ENCODE peak calls at places on chromosomes 12 and 14, in seven cellular contexts. One of them, this sample, is unnamed.
A peak's percentile ranks its signal among the peaks of the same experiment; 100 is the strongest.

GRCh38 chr12:66187016-66187415 is 2.0 kb upstream of the IRAK3 start:
- DNase-seq in astrocyte of the cerebellum: no peak
- DNase-seq in stomach: no peak
- DNase-seq in coronary artery: no peak
- DNase-seq in MM.1S: no peak
- DNase-seq in fibroblast of pulmonary artery: no peak
- DNase-seq in HFF-Myc: no peak
- DNase-seq in this sample: no peak

GRCh38 chr12:21766403-21766802 is 8.1 kb downstream of the KCNJ8 start:
- DNase-seq in astrocyte of the cerebellum: no peak
- DNase-seq in stomach: no peak
- DNase-seq in coronary artery: no peak
- DNase-seq in MM.1S: no peak
- DNase-seq in fibroblast of pulmonary artery: no peak
- DNase-seq in HFF-Myc: no peak
- DNase-seq in this sample: no peak

GRCh38 chr12:54294914-54295566 is 5.8 kb downstream of the NFE2 start:
- DNase-seq in astrocyte of the cerebellum: no peak
- DNase-seq in stomach: no peak
- DNase-seq in coronary artery: no peak
- DNase-seq in MM.1S: no peak
- DNase-seq in fibroblast of pulmonary artery: no peak
- DNase-seq in HFF-Myc: no peak
- DNase-seq in this sample: no peak

GRCh38 chr12:112906712-112907414 is at the start of gene OAS1:
- DNase-seq in astrocyte of the cerebellum: no peak
- DNase-seq in stomach: peak; percentile 35
- DNase-seq in coronary artery: no peak
- DNase-seq in MM.1S: peak; percentile 74
- DNase-seq in fibroblast of pulmonary artery: peak; percentile 48
- DNase-seq in HFF-Myc: peak; percentile 19
- DNase-seq in this sample: no peak

GRCh38 chr14:77920312-77920711 is 120.4 kb downstream of the ADCK1 start:
- DNase-seq in astrocyte of the cerebellum: no peak
- DNase-seq in stomach: no peak
- DNase-seq in coronary artery: no peak
- DNase-seq in MM.1S: no peak
- DNase-seq in fibroblast of pulmonary artery: no peak
- DNase-seq in HFF-Myc: no peak
- DNase-seq in this sample: no peak

GRCh38 chr12:92218394-92219077 is 72.9 kb upstream of the BTG1 start:
- DNase-seq in astrocyte of the cerebellum: no peak
- DNase-seq in stomach: no peak
- DNase-seq in coronary artery: no peak
- DNase-seq in MM.1S: no peak
- DNase-seq in fibroblast of pulmonary artery: peak; percentile 35
- DNase-seq in HFF-Myc: no peak
- DNase-seq in this sample: no peak

GRCh38 chr12:121776190-121777098 is 17.0 kb downstream of the RHOF start:
- DNase-seq in astrocyte of the cerebellum: no peak
- DNase-seq in stomach: peak; percentile 90
- DNase-seq in coronary artery: no peak
- DNase-seq in MM.1S: peak; percentile 65
- DNase-seq in fibroblast of pulmonary artery: peak; percentile 65
- DNase-seq in HFF-Myc: no peak
- DNase-seq in this sample: no peak

GRCh38 chr12:132025526-132025925 is 75.8 kb downstream of the EP400 start:
- DNase-seq in astrocyte of the cerebellum: no peak
- DNase-seq in stomach: no peak
- DNase-seq in coronary artery: no peak
- DNase-seq in MM.1S: no peak
- DNase-seq in fibroblast of pulmonary artery: no peak
- DNase-seq in HFF-Myc: no peak
- DNase-seq in this sample: no peak

GRCh38 chr12:107033758-107034739 is 47.1 kb upstream of the MTERF2 start:
- DNase-seq in astrocyte of the cerebellum: no peak
- DNase-seq in stomach: no peak
- DNase-seq in coronary artery: no peak
- DNase-seq in MM.1S: no peak
- DNase-seq in fibroblast of pulmonary artery: peak; percentile 17
- DNase-seq in HFF-Myc: no peak
- DNase-seq in this sample: no peak

GRCh38 chr12:92602930-92603623 is 99.7 kb upstream of the PLEKHG7 start:
- DNase-seq in astrocyte of the cerebellum: no peak
- DNase-seq in stomach: no peak
- DNase-seq in coronary artery: no peak
- DNase-seq in MM.1S: no peak
- DNase-seq in fibroblast of pulmonary artery: no peak
- DNase-seq in HFF-Myc: no peak
- DNase-seq in this sample: no peak

GRCh38 chr12:66409195-66409871 is 107.0 kb downstream of the HELB start:
- DNase-seq in astrocyte of the cerebellum: peak; percentile 63
- DNase-seq in stomach: no peak
- DNase-seq in coronary artery: no peak
- DNase-seq in MM.1S: peak; percentile 50
- DNase-seq in fibroblast of pulmonary artery: peak; percentile 85
- DNase-seq in HFF-Myc: peak; percentile 58
- DNase-seq in this sample: peak; percentile 28

GRCh38 chr14:93941293-93941910 is 14.3 kb downstream of the FAM181A start:
- DNase-seq in astrocyte of the cerebellum: peak; percentile 75
- DNase-seq in stomach: no peak
- DNase-seq in coronary artery: no peak
- DNase-seq in MM.1S: no peak
- DNase-seq in fibroblast of pulmonary artery: peak; percentile 71
- DNase-seq in HFF-Myc: peak; percentile 64
- DNase-seq in this sample: no peak

GRCh38 chr12:12467701-12468218 is 94.9 kb downstream of the DUSP16 start:
- DNase-seq in astrocyte of the cerebellum: peak; percentile 27
- DNase-seq in stomach: no peak
- DNase-seq in coronary artery: no peak
- DNase-seq in MM.1S: no peak
- DNase-seq in fibroblast of pulmonary artery: no peak
- DNase-seq in HFF-Myc: no peak
- DNase-seq in this sample: no peak

GRCh38 chr12:97756066-97756701 is 293.6 kb downstream of the RMST start:
- DNase-seq in astrocyte of the cerebellum: no peak
- DNase-seq in stomach: no peak
- DNase-seq in coronary artery: no peak
- DNase-seq in MM.1S: peak; percentile 94
- DNase-seq in fibroblast of pulmonary artery: peak; percentile 16
- DNase-seq in HFF-Myc: no peak
- DNase-seq in this sample: no peak

GRCh38 chr12:74983917-74984316 is 225.7 kb downstream of the KCNC2 start:
- DNase-seq in astrocyte of the cerebellum: no peak
- DNase-seq in stomach: no peak
- DNase-seq in coronary artery: no peak
- DNase-seq in MM.1S: no peak
- DNase-seq in fibroblast of pulmonary artery: no peak
- DNase-seq in HFF-Myc: no peak
- DNase-seq in this sample: no peak

GRCh38 chr14:94045101-94045500 is 19.0 kb downstream of the OTUB2 start:
- DNase-seq in astrocyte of the cerebellum: no peak
- DNase-seq in stomach: no peak
- DNase-seq in coronary artery: peak; percentile 50
- DNase-seq in MM.1S: no peak
- DNase-seq in fibroblast of pulmonary artery: no peak
- DNase-seq in HFF-Myc: no peak
- DNase-seq in this sample: no peak

GRCh38 chr14:53929871-53930685 is 26.5 kb downstream of the BMP4 start:
- DNase-seq in astrocyte of the cerebellum: no peak
- DNase-seq in stomach: no peak
- DNase-seq in coronary artery: no peak
- DNase-seq in MM.1S: peak; percentile 35
- DNase-seq in fibroblast of pulmonary artery: no peak
- DNase-seq in HFF-Myc: no peak
- DNase-seq in this sample: no peak

GRCh38 chr12:52976574-52977071 is 27.7 kb downstream of the KRT18 start:
- DNase-seq in astrocyte of the cerebellum: no peak
- DNase-seq in stomach: no peak
- DNase-seq in coronary artery: no peak
- DNase-seq in MM.1S: no peak
- DNase-seq in fibroblast of pulmonary artery: peak; percentile 39
- DNase-seq in HFF-Myc: no peak
- DNase-seq in this sample: peak; percentile 69
- H3K4me3 ChIP-seq in astrocyte of the cerebellum: no peak overlapping the region
- H3K4me3 ChIP-seq in stomach: no peak overlapping the region
- H3K4me3 ChIP-seq in coronary artery: no peak overlapping the region
- H3K4me3 ChIP-seq in MM.1S: no peak overlapping the region
- H3K4me3 ChIP-seq in fibroblast of pulmonary artery: no peak overlapping the region
- H3K4me3 ChIP-seq in HFF-Myc: no peak overlapping the region
- H3K4me3 ChIP-seq in this sample: no peak overlapping the region

DNA sequence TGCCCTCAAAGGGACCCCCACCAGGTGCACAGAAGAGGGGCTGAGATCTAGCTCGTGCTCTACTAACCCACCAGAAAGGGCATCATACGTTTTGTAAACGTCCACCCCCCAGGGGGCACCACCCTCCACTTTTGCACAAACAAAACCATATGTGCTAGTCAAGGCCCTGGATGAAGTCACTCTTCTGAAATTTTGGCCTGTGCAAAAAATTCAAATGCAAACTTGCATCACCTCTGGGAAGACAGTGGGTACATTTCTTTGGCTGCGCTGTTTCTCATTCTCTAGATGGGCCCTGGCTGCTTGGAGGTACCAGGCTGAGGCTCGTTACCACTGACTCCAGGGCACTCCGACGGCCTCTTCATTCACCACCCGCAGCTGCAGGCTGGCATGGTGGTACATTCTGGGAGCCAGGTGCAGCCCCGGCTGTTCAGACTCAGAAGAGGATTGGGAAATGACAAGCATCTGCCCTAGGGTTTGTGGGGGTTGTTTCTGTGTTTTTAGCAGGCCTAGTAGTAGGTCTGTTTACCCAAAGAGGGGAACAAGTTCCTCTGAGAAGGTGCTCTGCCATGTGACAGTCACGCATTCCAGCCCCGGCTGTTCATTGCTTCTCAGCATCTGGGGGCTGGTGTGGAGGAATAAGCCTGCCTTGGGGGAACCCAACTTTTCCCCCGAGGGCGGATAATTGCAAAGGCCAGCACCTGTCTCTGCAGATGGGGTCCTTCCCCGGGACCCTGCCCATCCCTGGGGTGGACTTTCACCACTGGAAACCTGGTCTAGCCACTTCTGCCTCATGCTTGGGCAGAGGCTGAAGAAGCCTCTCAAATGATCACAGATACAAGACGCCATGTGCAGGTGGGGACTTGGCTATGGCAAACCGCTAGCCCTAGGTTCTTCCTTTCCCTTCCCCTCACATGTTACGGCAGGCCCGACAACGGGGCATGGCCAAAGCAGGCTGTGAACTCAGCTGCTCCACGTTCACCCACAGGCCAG is 147.6 kb downstream of the DPF3 start:
- DNase-seq in astrocyte of the cerebellum: peak; percentile 32
- DNase-seq in stomach: peak; percentile 15
- DNase-seq in coronary artery: no peak
- DNase-seq in MM.1S: no peak
- DNase-seq in fibroblast of pulmonary artery: peak; percentile 72
- DNase-seq in HFF-Myc: peak; percentile 40
- DNase-seq in this sample: peak; percentile 58
- TF ChIP-seq CTCF in astrocyte of the cerebellum: peak; percentile 33
- TF ChIP-seq CTCF in stomach: no peak
- TF ChIP-seq CTCF in coronary artery: no peak
- TF ChIP-seq CTCF in MM.1S: no peak
- TF ChIP-seq CTCF in fibroblast of pulmonary artery: peak; percentile 24
- TF ChIP-seq CTCF in HFF-Myc: peak; percentile 34
- TF ChIP-seq CTCF in this sample: peak; percentile 38

DNA sequence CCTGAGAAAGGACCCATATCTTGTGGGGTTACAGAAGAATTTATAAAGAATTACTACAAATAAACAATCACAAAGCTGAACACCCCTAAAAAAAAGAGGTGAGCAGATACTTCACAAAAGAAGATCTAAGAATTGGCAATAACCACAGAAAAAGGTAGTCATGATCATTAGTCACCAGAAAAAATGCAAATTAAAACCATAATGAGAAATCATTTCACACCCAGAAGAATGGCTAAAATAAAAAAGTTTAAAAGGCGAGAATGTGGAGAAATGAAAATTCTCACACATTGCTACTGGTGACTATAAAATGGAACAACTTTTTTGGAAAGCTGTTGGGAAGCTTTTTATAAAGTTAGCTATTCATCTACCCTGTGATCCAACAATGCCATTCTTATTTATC is 208.2 kb upstream of the GARIN6 start:
- DNase-seq in astrocyte of the cerebellum: no peak
- DNase-seq in stomach: no peak
- DNase-seq in coronary artery: no peak
- DNase-seq in MM.1S: no peak
- DNase-seq in fibroblast of pulmonary artery: no peak
- DNase-seq in HFF-Myc: no peak
- DNase-seq in this sample: no peak
- H3K4me3 ChIP-seq in astrocyte of the cerebellum: no peak overlapping the region
- H3K4me3 ChIP-seq in stomach: no peak overlapping the region
- H3K4me3 ChIP-seq in coronary artery: no peak overlapping the region
- H3K4me3 ChIP-seq in MM.1S: no peak overlapping the region
- H3K4me3 ChIP-seq in fibroblast of pulmonary artery: no peak overlapping the region
- H3K4me3 ChIP-seq in HFF-Myc: no peak overlapping the region
- H3K4me3 ChIP-seq in this sample: no peak overlapping the region

GRCh38 chr12:110047297-110047940 is 903 bp downstream of the C12orf76 start:
- DNase-seq in astrocyte of the cerebellum: no peak
- DNase-seq in stomach: no peak
- DNase-seq in coronary artery: no peak
- DNase-seq in MM.1S: no peak
- DNase-seq in fibroblast of pulmonary artery: no peak
- DNase-seq in HFF-Myc: no peak
- DNase-seq in this sample: no peak

GRCh38 chr12:110046451-110047187 is 1.7 kb downstream of the C12orf76 start:
- DNase-seq in astrocyte of the cerebellum: no peak
- DNase-seq in stomach: no peak
- DNase-seq in coronary artery: no peak
- DNase-seq in MM.1S: no peak
- DNase-seq in fibroblast of pulmonary artery: no peak
- DNase-seq in HFF-Myc: no peak
- DNase-seq in this sample: no peak

GRCh38 chr12:110050927-110051326 is 2.6 kb upstream of the C12orf76 start:
- DNase-seq in astrocyte of the cerebellum: no peak
- DNase-seq in stomach: no peak
- DNase-seq in coronary artery: no peak
- DNase-seq in MM.1S: no peak
- DNase-seq in fibroblast of pulmonary artery: no peak
- DNase-seq in HFF-Myc: no peak
- DNase-seq in this sample: no peak

DNA sequence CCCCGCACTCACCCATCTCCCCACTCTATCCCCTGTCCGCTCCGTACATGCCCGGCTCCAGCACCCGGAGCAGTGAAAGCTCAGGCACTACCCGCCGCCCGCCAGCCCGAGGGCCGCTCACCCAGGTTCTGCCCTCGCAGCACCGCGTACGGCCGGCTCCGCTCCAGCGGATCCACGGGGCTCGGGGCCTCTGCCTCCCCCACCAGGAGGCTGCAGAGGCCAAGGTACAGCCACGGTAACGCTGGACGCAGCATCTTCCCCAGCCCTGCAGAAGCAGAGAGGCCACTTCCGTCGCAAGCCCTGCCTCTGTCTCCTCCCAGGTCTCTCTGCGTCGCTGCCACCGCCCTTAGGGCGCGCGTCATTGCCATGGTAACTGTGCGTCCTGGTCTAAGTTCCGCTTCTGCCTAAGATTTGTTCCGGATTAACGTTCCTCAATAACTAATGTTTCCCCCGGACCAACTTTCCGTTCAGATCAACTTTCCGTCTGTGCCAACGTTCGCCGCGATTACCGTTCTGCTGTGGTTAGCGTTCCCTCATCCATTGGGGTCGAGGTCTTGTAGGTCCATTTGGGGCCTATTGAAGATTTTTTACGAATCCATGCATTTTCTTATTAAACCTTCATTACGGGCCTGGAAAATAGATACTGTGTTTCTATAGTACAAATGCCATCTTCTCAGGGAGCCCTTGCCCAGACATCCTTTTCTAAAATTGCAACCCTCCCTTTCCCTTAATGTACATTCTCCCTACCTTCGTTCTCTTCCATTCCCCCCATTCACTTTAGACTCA is at the start of gene C12orf76:
- DNase-seq in astrocyte of the cerebellum: peak; percentile 87
- DNase-seq in stomach: peak; percentile 94
- DNase-seq in coronary artery: peak; percentile 95
- DNase-seq in MM.1S: peak; percentile 93
- DNase-seq in fibroblast of pulmonary artery: peak; percentile 99
- DNase-seq in HFF-Myc: peak; percentile 98
- DNase-seq in this sample: peak; percentile 76
- TF ChIP-seq CTCF in astrocyte of the cerebellum: no peak
- TF ChIP-seq CTCF in stomach: no peak
- TF ChIP-seq CTCF in coronary artery: no peak
- TF ChIP-seq CTCF in MM.1S: peak; percentile 12
- TF ChIP-seq CTCF in fibroblast of pulmonary artery: no peak
- TF ChIP-seq CTCF in HFF-Myc: peak; percentile 10
- TF ChIP-seq CTCF in this sample: peak; percentile 12

This sample was measured in AG04449.